ENCODE peak calls at places on chromosome X, in four cellular contexts. L is stimulated activated CD4-positive, alpha-beta T cell treated with anti-CD3 and anti-CD28 coated beads, TNF-alpha, amount 100 ng/mL, for 1 hour; O is right lobe of liver; Y is amygdala. Q is an unnamed sample.

GRCh38 chrX:8692886-8693285 is 39.1 kb downstream of the ANOS1 start:
- DNase-seq in L (no peak), Y (no peak), O (no peak), Q (no peak)

GRCh38 chrX:10566726-10567097 is 53.7 kb downstream of the MID1 start:
- DNase-seq in L (no peak), O (no peak), Y (no peak), Q (no peak)

GRCh38 chrX:12686324-12686723 is 104.9 kb upstream of the PRPS2 start:
- DNase-seq in O (no peak), Y (no peak), L (no peak), Q (no peak)

GRCh38 chrX:47208108-47208507 is 10.4 kb upstream of the CDK16 start:
- DNase-seq in L (no peak), O (no peak), Y (no peak), Q (no peak)

GRCh38 chrX:18983711-18984380 is at the start of gene PHKA2:
- DNase-seq in L (no peak), Y (peak; percentile 25), O (peak; percentile 80), Q (no peak)

GRCh38 chrX:110806145-110806544 is 10.5 kb upstream of the CHRDL1 start:
- DNase-seq in Y (no peak), O (no peak), L (no peak), Q (no peak)

GRCh38 chrX:107542500-107542899 is 85.8 kb upstream of the PRPS1 start:
- DNase-seq in Y (no peak), L (no peak), O (no peak), Q (no peak)

GRCh38 chrX:13414006-13414647 is 94.3 kb upstream of the ATXN3L start:
- DNase-seq in L (no peak), Y (no peak), O (no peak), Q (no peak)

GRCh38 chrX:54473993-54474859 is 21.8 kb downstream of the FGD1 start:
- DNase-seq in L (no peak), Y (no peak), O (no peak), Q (peak; percentile 18)

GRCh38 chrX:104660092-104660491 is 94.1 kb downstream of the IL1RAPL2 start:
- DNase-seq in L (no peak), Y (no peak), O (no peak), Q (no peak)

GRCh38 chrX:14963447-14964236 is 90.4 kb downstream of the MOSPD2 start:
- DNase-seq in L (no peak), O (no peak), Y (no peak), Q (peak; percentile 3)

GRCh38 chrX:153969904-153970397 is 1.7 kb downstream of the HCFC1 start:
- DNase-seq in L (no peak), O (peak; percentile 55), Y (no peak), Q (no peak)

GRCh38 chrX:9285342-9285771 is 179.5 kb upstream of the TBL1X start:
- DNase-seq in L (no peak), Y (no peak), O (no peak), Q (no peak)

GRCh38 chrX:134676440-134676839 is 18.2 kb upstream of the PLAC1 start:
- DNase-seq in O (no peak), L (no peak), Y (no peak), Q (no peak)

GRCh38 chrX:80432863-80433262 is 12.6 kb downstream of the TENT5D start:
- DNase-seq in Y (no peak), O (no peak), L (no peak), Q (no peak)

GRCh38 chrX:108704839-108705238 is 31.5 kb downstream of the IRS4 start:
- DNase-seq in L (no peak), Y (no peak), O (no peak), Q (peak; percentile 18)

GRCh38 chrX:7240929-7241328 is 93.0 kb upstream of the PUDP start:
- DNase-seq in Y (no peak), L (no peak), O (no peak), Q (no peak)

GRCh38 chrX:57674861-57675260 is 5.2 kb downstream of the NLRP2B start:
- DNase-seq in O (no peak), Y (no peak), L (no peak), Q (no peak)

GRCh38 chrX:39984191-39984956 is 113.4 kb downstream of the BCOR start:
- DNase-seq in O (no peak), L (no peak), Y (no peak), Q (no peak)

Q was measured in epithelial cell of prostate.